ENCODE peak calls at places on chromosomes 5 and 9, in seven cellular contexts. F, C, H, T, G, K and W are unnamed samples.

GRCh38 chr5:31007672-31008071 is 185.8 kb upstream of the CDH6 start:
- DNase-seq in F (no peak), C (no peak), H (no peak), T (no peak), G (no peak), K (peak; percentile 31), W (no peak)

GRCh38 chr5:1152771-1153282 is 41.0 kb upstream of the SLC12A7 start:
- DNase-seq in F (no peak), C (no peak), H (no peak), T (no peak), G (no peak), K (no peak), W (peak; percentile 38)

GRCh38 chr9:125969462-125969861 is 222.3 kb downstream of the PBX3 start:
- DNase-seq in F (no peak), C (no peak), H (no peak), T (no peak), G (no peak), K (no peak), W (no peak)

GRCh38 chr5:177303121-177303924 is at the start of the genes PRELID1 and RAB24:
- DNase-seq in F (peak; percentile 74), C (peak; percentile 92), H (peak; percentile 88), T (peak; percentile 95), G (peak; percentile 76), K (peak; percentile 87), W (peak; percentile 97)

GRCh38 chr5:59126665-59127354 is 543.9 kb downstream of the RAB3C start:
- DNase-seq in F (peak; percentile 55), C (no peak), H (no peak), T (no peak), G (peak; percentile 53), K (no peak), W (no peak)

GRCh38 chr5:157303667-157304327 is 37.9 kb downstream of the CYFIP2 start:
- DNase-seq in F (no peak), C (no peak), H (no peak), T (no peak), G (no peak), K (peak; percentile 85), W (peak; percentile 63)

GRCh38 chr9:128115187-128116103 is 12.1 kb downstream of the PTGES2 start:
- DNase-seq in F (no peak), C (peak; percentile 93), H (peak; percentile 21), T (peak; percentile 78), G (no peak), K (no peak), W (no peak)

GRCh38 chr9:129225815-129226214 is 47.8 kb upstream of the IER5L start:
- DNase-seq in F (peak; percentile 73), C (peak; percentile 60), H (peak; percentile 82), T (no peak), G (peak; percentile 79), K (peak; percentile 87), W (peak; percentile 80)

GRCh38 chr9:20526500-20527319 is 95.6 kb downstream of the MLLT3 start:
- DNase-seq in F (peak; percentile 44), C (no peak), H (no peak), T (no peak), G (peak; percentile 13), K (no peak), W (no peak)
- TF ChIP-seq CTCF in F (peak; percentile 32), C (no peak), H (no peak), T (no peak), G (no peak), K (no peak), W (no peak)

DNA sequence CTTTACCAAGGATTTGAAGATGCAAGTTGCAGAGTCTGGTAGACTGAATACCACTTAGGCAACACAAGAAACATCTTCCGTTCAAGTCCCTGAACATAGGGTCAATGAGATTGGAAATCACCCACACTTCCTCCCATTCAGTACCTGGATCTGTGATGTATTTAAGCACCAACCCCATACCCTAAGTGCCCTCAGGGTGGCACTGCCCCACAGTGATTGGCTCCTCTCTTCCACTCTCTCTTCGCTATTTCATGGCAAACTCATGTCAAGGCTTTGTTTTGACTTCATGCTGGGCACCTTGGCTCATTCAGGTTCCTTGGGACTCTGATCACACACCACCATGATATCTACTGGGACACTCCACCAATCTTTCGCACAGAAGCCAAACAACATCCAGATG is 53.7 kb downstream of the GGTA1 start:
- DNase-seq in F (no peak), C (no peak), H (no peak), T (no peak), G (no peak), K (no peak), W (no peak)
- TF ChIP-seq CTCF in F (no peak), C (no peak), H (no peak), T (peak; percentile 47), G (peak; percentile 13), K (peak; percentile 57), W (peak; percentile 34)

DNA sequence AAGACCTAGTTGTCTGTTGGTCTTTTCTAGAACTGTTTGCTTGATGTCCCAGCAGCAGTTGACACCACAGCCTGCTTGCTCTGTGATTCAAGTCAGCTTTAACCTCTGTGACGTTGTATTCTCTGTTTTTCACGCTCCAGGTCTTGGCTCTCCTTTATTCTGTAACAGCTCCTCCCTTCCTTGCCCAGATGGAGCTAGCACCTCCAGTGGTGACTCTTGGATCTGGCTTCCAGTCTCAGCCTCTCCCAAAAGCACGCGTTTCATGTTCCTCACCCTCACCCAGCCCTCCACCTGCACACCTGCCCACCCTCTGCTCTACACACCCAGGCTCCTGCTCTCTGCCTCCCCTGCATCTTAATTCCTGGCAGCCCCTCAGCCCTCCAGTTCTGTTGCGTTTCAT is 50.6 kb downstream of the DMRT1 start:
- DNase-seq in F (no peak), C (no peak), H (no peak), T (no peak), G (no peak), K (peak; percentile 56), W (no peak)
- TF ChIP-seq CTCF in F (peak; percentile 5), C (no peak), H (no peak), T (no peak), G (no peak), K (peak; percentile 56), W (peak; percentile 34)

GRCh38 chr9:37921546-37922300 is 17.8 kb upstream of the SLC25A51 start:
- DNase-seq in F (no peak), C (no peak), H (no peak), T (no peak), G (no peak), K (no peak), W (no peak)
- TF ChIP-seq CTCF in F (no peak), C (no peak), H (no peak), T (no peak), G (no peak), K (no peak), W (no peak)

GRCh38 chr5:4643960-4644359 is 496.2 kb upstream of the ADAMTS16 start:
- DNase-seq in F (no peak), C (no peak), H (no peak), T (no peak), G (no peak), K (no peak), W (no peak)

GRCh38 chr5:4639959-4640358 is 500.2 kb upstream of the ADAMTS16 start:
- DNase-seq in F (no peak), C (no peak), H (no peak), T (no peak), G (no peak), K (no peak), W (no peak)

GRCh38 chr5:4642525-4642924 is 497.6 kb upstream of the ADAMTS16 start:
- DNase-seq in F (no peak), C (no peak), H (no peak), T (no peak), G (no peak), K (no peak), W (no peak)

GRCh38 chr5:4640793-4641192 is 499.3 kb upstream of the ADAMTS16 start:
- DNase-seq in F (no peak), C (no peak), H (no peak), T (no peak), G (no peak), K (peak; percentile 62), W (peak; percentile 46)

DNA sequence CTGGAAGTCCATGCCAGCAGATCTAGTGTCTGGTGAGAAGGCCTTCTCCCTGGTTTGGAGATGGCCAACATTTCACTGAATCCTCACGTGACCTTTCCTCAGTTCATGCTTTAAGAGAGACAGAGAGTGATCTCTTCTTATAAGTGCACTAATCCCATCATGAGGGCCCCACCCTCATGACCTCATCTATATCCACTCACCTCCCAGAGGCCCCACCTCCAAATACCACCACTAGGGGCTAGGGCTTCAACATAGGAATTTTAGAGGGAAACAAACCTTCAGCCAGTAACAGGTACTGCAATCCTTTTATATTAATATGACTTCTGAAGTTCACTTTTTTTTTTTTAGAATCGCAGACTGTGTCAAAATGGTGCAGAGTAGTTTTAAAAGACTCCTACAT is 496.9 kb upstream of the ADAMTS16 start:
- DNase-seq in F (no peak), C (no peak), H (no peak), T (no peak), G (no peak), K (no peak), W (no peak)
- TF ChIP-seq CTCF in F (no peak), C (no peak), H (no peak), T (no peak), G (no peak), K (peak; percentile 42), W (no peak)

GRCh38 chr5:105752801-105753200 is 1917.9 kb downstream of the EFNA5 start:
- DNase-seq in F (peak; percentile 50), C (no peak), H (no peak), T (no peak), G (peak; percentile 18), K (no peak), W (no peak)
- TF ChIP-seq CTCF in F (no peak), C (no peak), H (no peak), T (no peak), G (no peak), K (no peak), W (no peak)

DNA sequence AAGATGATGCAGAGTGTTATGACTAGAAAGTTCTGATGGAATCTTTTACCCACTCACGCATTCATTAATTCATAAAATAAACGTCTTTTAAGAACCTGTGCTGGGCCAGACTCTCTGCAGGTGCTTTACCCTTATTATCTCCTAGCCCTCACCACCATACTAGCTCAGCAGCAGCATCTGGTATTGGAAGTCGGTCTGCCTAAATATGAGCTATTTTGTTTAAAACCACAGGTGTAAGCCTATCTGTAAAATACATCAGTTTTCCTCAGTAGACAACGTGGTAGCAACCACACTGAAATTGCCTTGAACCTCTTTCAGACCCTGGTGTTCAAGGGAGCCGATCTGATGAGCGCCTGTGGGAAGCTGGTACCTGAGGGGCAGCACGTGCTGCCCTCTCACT is 69.4 kb downstream of the PPIC start:
- DNase-seq in F (no peak), C (no peak), H (no peak), T (no peak), G (no peak), K (no peak), W (no peak)
- TF ChIP-seq CTCF in F (no peak), C (no peak), H (no peak), T (no peak), G (no peak), K (no peak), W (no peak)